ENCODE peak calls at places on chromosomes 6 and 20, in ten cellular contexts. I is testis, Q is Peyer's patch, D is AG04450, E is pancreas, O is bronchial epithelial cell, X is body of pancreas, R is spleen, F is mammary epithelial cell, L is ovary. N is an unnamed sample. For H3K27me3, the result is how much of the 10 kb centered on the place peaks cover.

GRCh38 chr6:49300443-49300842 is 162.6 kb downstream of the MMUT start:
- DNase-seq in X (no peak), D (no peak), F (no peak), E (no peak), L (no peak), O (no peak), R (no peak), Q (no peak), I (no peak), N (no peak)

GRCh38 chr6:41092421-41093140 is 19.8 kb downstream of the NFYA start:
- DNase-seq in D (no peak), L (no peak), I (no peak), X (no peak), R (no peak), F (peak), Q (no peak), E (no peak), O (peak), N (no peak)

GRCh38 chr6:157261606-157262005 is 61.7 kb downstream of the TMEM242 start:
- DNase-seq in D (no peak), L (no peak), I (no peak), R (peak), Q (peak), O (no peak), X (peak), E (no peak), F (no peak), N (no peak)

GRCh38 chr6:48429021-48429420 is 318.0 kb upstream of the PTCHD4 start:
- DNase-seq in D (no peak), X (no peak), I (no peak), Q (no peak), O (peak), F (peak), R (no peak), L (no peak), E (no peak), N (no peak)

GRCh38 chr6:8277769-8278168 is 157.6 kb downstream of the SLC35B3 start:
- DNase-seq in F (no peak), R (no peak), O (no peak), L (no peak), E (no peak), I (no peak), Q (no peak), D (no peak), X (no peak), N (no peak)

GRCh38 chr20:19019734-19020364 is 192.6 kb upstream of the SLC24A3 start:
- DNase-seq in E (no peak), I (no peak), L (no peak), R (no peak), X (no peak), O (no peak), D (no peak), F (no peak), Q (no peak), N (no peak)

GRCh38 chr20:59483481-59483880 is 120.9 kb upstream of the PHACTR3 start:
- DNase-seq in I (no peak), R (peak), E (no peak), L (no peak), O (no peak), Q (no peak), X (no peak), D (no peak), F (no peak), N (no peak)

GRCh38 chr6:161346717-161347504 is 73.0 kb upstream of the AGPAT4 start:
- DNase-seq in L (no peak), O (peak), R (no peak), I (no peak), D (no peak), X (no peak), F (no peak), E (no peak), Q (no peak), N (no peak)

GRCh38 chr20:6265204-6265904 is 142.5 kb upstream of the FERMT1 start:
- DNase-seq in R (no peak), E (no peak), I (no peak), L (no peak), O (peak), X (peak), Q (no peak), F (peak), D (peak), N (peak)

GRCh38 chr6:134436281-134436815 is 118.4 kb upstream of the SGK1 start:
- DNase-seq in L (peak), Q (no peak), D (peak), X (no peak), I (no peak), F (peak), R (no peak), O (peak), E (no peak), N (peak)

GRCh38 chr6:88584581-88584980 is 378.8 kb downstream of the RNGTT start:
- DNase-seq in F (no peak), L (no peak), Q (no peak), R (no peak), E (no peak), O (no peak), D (no peak), X (no peak), I (no peak), N (no peak)

GRCh38 chr6:156182356-156182755 is 594.8 kb upstream of the ARID1B start:
- DNase-seq in R (no peak), I (no peak), Q (no peak), X (no peak), D (no peak), L (no peak), F (no peak), E (no peak), O (no peak), N (no peak)

GRCh38 chr6:79733388-79733787 is 102.3 kb downstream of the SH3BGRL2 start:
- DNase-seq in Q (no peak), E (no peak), F (no peak), D (no peak), O (no peak), I (no peak), R (no peak), X (no peak), L (no peak), N (no peak)

GRCh38 chr6:43917878-43918382 is 147.9 kb downstream of the VEGFA start:
- DNase-seq in O (peak), I (no peak), L (no peak), Q (no peak), D (no peak), E (no peak), F (peak), X (no peak), R (no peak), N (no peak)

GRCh38 chr6:142713959-142714358 is 231.0 kb downstream of the HIVEP2 start:
- DNase-seq in O (no peak), X (no peak), I (no peak), Q (no peak), F (no peak), D (no peak), E (no peak), R (no peak), L (no peak), N (no peak)

GRCh38 chr20:23366384-23366783 is 4.4 kb downstream of the GZF1 start:
- DNase-seq in F (peak), Q (no peak), L (no peak), O (peak), R (no peak), D (no peak), X (no peak), I (no peak), E (no peak), N (no peak)

GRCh38 chr20:38152175-38153010 is 12.7 kb downstream of the TGM2 start:
- DNase-seq in L (peak), E (peak), D (no peak), I (no peak), R (peak), O (peak), Q (peak), X (peak), F (no peak), N (peak)

GRCh38 chr6:159836294-159837140 is 36.4 kb downstream of the PNLDC1 start:
- DNase-seq in L (peak), F (no peak), D (no peak), R (no peak), E (no peak), O (no peak), I (peak), Q (no peak), X (peak), N (no peak)

GRCh38 chr20:40953856-40954255 is 74.8 kb upstream of the TOP1 start:
- DNase-seq in X (no peak), F (no peak), R (no peak), D (no peak), E (no peak), O (no peak), I (no peak), L (no peak), Q (no peak), N (no peak)

GRCh38 chr6:158211273-158212055 is 43.3 kb downstream of the GTF2H5 start:
- DNase-seq in E (no peak), I (no peak), X (no peak), L (no peak), D (no peak), O (peak), F (peak), R (no peak), Q (no peak), N (no peak)

GRCh38 chr20:31547017-31547675 is 32.9 kb downstream of the HM13 start:
- DNase-seq in F (peak), O (peak), Q (peak), E (peak), R (peak), X (peak), I (peak), D (peak), L (peak), N (no peak)

GRCh38 chr6:159691133-159691962 is 1.7 kb downstream of the SOD2 start:
- DNase-seq in I (no peak), R (no peak), X (no peak), D (peak), Q (no peak), L (no peak), E (no peak), O (peak), F (peak), N (peak)

DNA sequence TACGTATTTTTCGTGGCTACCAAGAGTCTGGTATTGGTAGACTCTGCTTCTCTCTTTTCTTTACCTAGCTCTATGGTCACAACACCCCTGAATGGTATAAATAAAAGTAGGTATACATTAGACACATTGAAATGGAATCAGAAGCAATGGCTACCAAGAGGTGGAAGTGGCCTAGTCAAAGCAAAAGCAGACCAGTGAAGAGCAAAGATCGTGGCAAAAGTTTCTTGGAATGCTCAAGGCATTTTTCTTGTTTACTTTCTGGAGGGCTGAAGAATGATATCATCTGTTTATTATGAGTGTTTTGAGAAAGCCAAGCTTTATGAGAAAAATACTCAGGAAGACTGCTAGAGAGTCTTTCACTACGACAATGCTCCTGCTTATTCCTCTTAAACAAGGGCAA is 28.6 kb upstream of the MOCS1 start:
- DNase-seq in O (peak), X (no peak), R (no peak), E (no peak), Q (no peak), I (no peak), F (no peak), D (peak), L (no peak), N (no peak)
- TF ChIP-seq CTCF in O (no peak), X (no peak), R (no peak), E (no peak), Q (no peak), I (no peak), F (no peak), D (no peak), L (no peak), N (no peak)

DNA sequence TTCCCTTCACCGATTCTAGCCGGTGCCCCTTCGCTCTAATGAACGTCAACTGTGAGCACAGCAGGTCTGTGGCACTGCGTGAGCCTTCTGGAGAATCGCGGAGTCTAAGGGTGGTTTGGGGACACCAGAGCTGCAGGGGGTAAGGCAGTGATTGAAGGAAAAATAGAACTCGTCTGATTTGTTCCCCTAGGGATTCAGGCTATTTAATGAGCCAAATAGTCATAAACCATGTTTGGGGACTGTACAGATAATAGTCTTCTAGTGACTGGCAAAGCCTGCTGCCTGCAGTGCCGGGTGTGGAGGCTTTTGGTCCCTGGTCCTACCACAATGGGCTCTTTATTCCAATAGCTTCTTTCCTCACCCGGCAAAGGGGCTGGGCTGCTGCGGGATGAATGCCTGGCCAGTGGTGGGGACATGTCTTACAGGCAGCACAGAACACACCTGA is 11.1 kb upstream of the NTSR1 start:
- DNase-seq in I (no peak), R (no peak), L (no peak), D (no peak), F (no peak), Q (no peak), E (peak), O (no peak), X (peak), N (no peak)
- H3K27me3 ChIP-seq in I (under half), R (under half), L (under half), D (under half), F (under half), Q (under half), E (under half), O (under half), X (under half), N (under half)

GRCh38 chr6:119148825-119149525 is 70.5 kb upstream of the FAM184A start:
- DNase-seq in R (no peak), Q (no peak), F (peak), D (no peak), E (no peak), L (no peak), I (no peak), O (peak), X (peak), N (no peak)

GRCh38 chr6:119152187-119152586 is 73.7 kb upstream of the FAM184A start:
- DNase-seq in I (no peak), E (no peak), L (no peak), X (no peak), R (no peak), F (no peak), Q (no peak), D (no peak), O (no peak), N (no peak)

GRCh38 chr6:119147101-119148053 is 68.9 kb upstream of the FAM184A start:
- DNase-seq in D (peak), O (peak), L (peak), Q (peak), X (peak), E (no peak), I (no peak), R (no peak), F (peak), N (peak)

GRCh38 chr6:119145111-119145510 is 66.6 kb upstream of the FAM184A start:
- DNase-seq in I (no peak), F (no peak), O (no peak), R (no peak), L (no peak), D (no peak), X (no peak), E (no peak), Q (no peak), N (no peak)

DNA sequence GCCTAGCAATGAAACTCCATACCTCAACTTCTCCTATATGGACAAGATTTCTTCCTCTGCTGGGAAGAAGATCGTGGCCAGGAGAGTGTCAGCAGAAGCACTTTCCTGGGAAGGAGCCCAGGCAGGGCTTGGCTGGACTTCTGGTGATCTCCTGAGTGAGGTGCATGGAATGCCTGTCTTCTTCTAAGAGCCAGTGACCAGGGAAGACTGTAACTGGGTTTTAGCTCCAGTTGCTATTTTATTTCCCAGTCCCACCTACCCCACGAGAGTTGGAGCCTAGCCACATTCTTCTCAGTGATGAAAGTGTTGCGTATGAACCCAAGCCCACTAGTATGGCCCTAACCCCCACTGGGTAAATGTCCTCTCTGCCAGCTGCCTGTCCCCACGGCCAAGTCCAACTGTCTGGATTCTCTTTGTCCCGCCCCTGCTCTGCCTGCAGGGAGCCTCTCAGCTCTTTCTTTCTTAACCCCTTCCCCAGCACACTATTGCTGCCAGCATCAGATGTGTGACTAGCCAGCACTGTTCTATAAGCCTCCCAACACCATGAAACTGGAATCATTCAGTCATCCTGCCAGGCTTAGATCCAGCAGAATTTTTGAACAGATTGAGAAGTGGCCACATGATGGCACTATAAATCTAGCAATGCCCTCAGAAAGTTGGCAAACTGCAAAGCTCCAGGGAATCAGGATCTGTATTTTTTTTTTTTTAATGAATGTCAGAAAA is 69.8 kb upstream of the FAM184A start:
- DNase-seq in D (peak), L (peak), Q (no peak), I (peak), F (peak), R (no peak), X (peak), O (peak), E (no peak), N (peak)
- TF ChIP-seq CTCF in D (peak), L (peak), Q (peak), I (peak), F (peak), R (peak), X (peak), O (peak), E (peak), N (peak)

GRCh38 chr6:4858194-4859028 is 82.2 kb downstream of the CDYL start:
- DNase-seq in I (no peak), R (no peak), E (no peak), L (no peak), X (peak), O (peak), F (no peak), D (no peak), Q (no peak), N (no peak)
- H3K27me3 ChIP-seq in I (under half), R (under half), E (under half), L (under half), X (under half), O (under half), F (under half), D (under half), Q (under half), N (under half)

GRCh38 chr6:150271172-150271500 is 97.7 kb upstream of the IYD start:
- DNase-seq in D (no peak), L (no peak), I (no peak), R (no peak), Q (no peak), O (no peak), F (no peak), E (no peak), X (no peak), N (no peak)

GRCh38 chr6:150269130-150269856 is 99.5 kb upstream of the IYD start:
- DNase-seq in E (no peak), F (no peak), D (no peak), R (no peak), Q (no peak), O (no peak), I (no peak), X (no peak), L (no peak), N (no peak)

GRCh38 chr6:150270330-150271052 is 98.3 kb upstream of the IYD start:
- DNase-seq in D (no peak), L (no peak), O (no peak), R (no peak), E (no peak), Q (no peak), X (no peak), I (no peak), F (no peak), N (no peak)

GRCh38 chr6:150271501-150272263 is 97.1 kb upstream of the IYD start:
- DNase-seq in F (peak), D (no peak), E (no peak), Q (no peak), I (no peak), X (no peak), L (no peak), R (no peak), O (no peak), N (no peak)

GRCh38 chr6:150269857-150270223 is 99.0 kb upstream of the IYD start:
- DNase-seq in L (no peak), I (no peak), X (no peak), F (peak), E (no peak), Q (no peak), O (peak), D (no peak), R (no peak), N (peak)
- TF ChIP-seq CTCF in L (no peak), I (no peak), X (no peak), F (no peak), E (no peak), Q (no peak), O (no peak), D (no peak), R (no peak), N (no peak)

GRCh38 chr6:39908838-39909583 is 25.3 kb downstream of the MOCS1 start:
- DNase-seq in I (no peak), D (no peak), Q (no peak), F (no peak), O (no peak), L (no peak), R (no peak), X (no peak), E (no peak), N (no peak)
- H3K27me3 ChIP-seq in I (under half), D (under half), Q (under half), F (under half), O (under half), L (under half), R (under half), X (under half), E (under half), N (under half)

GRCh38 chr6:164107297-164107995 is 692.9 kb downstream of the QKI start:
- DNase-seq in D (no peak), R (no peak), F (no peak), O (peak), E (no peak), I (no peak), X (no peak), L (no peak), Q (no peak), N (no peak)

GRCh38 chr6:164108092-164108491 is 693.6 kb downstream of the QKI start:
- DNase-seq in D (no peak), E (no peak), X (no peak), F (no peak), O (no peak), I (no peak), L (no peak), R (no peak), Q (no peak), N (no peak)

GRCh38 chr6:164105705-164106104 is 691.2 kb downstream of the QKI start:
- DNase-seq in R (no peak), Q (no peak), X (no peak), E (no peak), I (no peak), F (no peak), O (no peak), L (no peak), D (no peak), N (no peak)

GRCh38 chr6:164104432-164104831 is 689.9 kb downstream of the QKI start:
- DNase-seq in I (no peak), R (no peak), D (no peak), L (no peak), F (no peak), Q (no peak), E (no peak), X (no peak), O (no peak), N (no peak)

GRCh38 chr6:164106345-164106769 is 691.8 kb downstream of the QKI start:
- DNase-seq in E (no peak), D (no peak), X (no peak), O (no peak), R (no peak), I (peak), Q (no peak), F (no peak), L (no peak), N (no peak)
- TF ChIP-seq CTCF in E (no peak), D (no peak), X (peak), O (no peak), R (no peak), I (peak), Q (no peak), F (no peak), L (no peak), N (peak)

DNA sequence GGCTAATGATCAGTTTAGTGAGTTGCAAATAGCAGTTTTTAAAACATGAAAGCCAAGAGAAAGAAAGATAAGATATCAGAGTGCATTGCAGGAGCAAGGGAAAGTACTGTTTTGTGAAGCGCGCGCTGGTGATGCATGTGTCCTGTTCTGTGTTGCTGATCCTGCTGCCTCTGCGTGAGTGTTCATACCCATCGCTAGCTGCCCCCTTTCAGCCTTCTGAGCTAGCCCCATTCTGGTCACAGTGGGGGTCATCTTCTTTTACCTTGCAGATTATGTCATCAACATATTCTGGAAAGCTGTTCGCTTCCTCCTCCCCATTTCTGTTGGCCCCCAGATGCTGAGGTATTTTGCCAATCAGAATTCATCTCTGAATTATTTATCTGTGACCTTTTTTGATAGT is 1.9 kb downstream of the MRAP2 start:
- DNase-seq in R (no peak), X (no peak), Q (no peak), O (no peak), I (no peak), E (no peak), F (no peak), L (no peak), D (no peak), N (no peak)
- H3K27me3 ChIP-seq in R (under half), X (under half), Q (under half), O (under half), I (under half), E (under half), F (under half), L (under half), D (under half), N (under half)